ENCODE peak calls at places on chromosomes 3 and 15, in ten cellular contexts. One of them, this sample, is unnamed.

GRCh38 chr3:2484162-2485026 is 385.7 kb downstream of the CNTN4 start:
- DNase-seq in NCI-H1436 treated with DMSO at 0.1 percent for 48 hours: no peak
- DNase-seq in stimulated activated CD8-positive, alpha-beta memory T cell treated with anti-CD3 and anti-CD28 coated beads, Interleukin-12 subunit alpha, Interleukin-12 subunit beta, amount 100 ng/mL, for 1 hour: no peak
- DNase-seq in NCI-H510A treated with DMSO at 0.1 percent for 48 hours: no peak
- DNase-seq in MV-4-11: peak; percentile 58
- DNase-seq in suprapubic skin: no peak
- DNase-seq in HEK293T: no peak
- DNase-seq in A172: no peak
- DNase-seq in endothelial cell: no peak
- DNase-seq in progenitor cell of endocrine pancreas: no peak
- DNase-seq in this sample: no peak

GRCh38 chr3:50139308-50139707 is 15.8 kb upstream of the SEMA3F start:
- DNase-seq in suprapubic skin: no peak
- DNase-seq in NCI-H1436 treated with DMSO at 0.1 percent for 48 hours: no peak
- DNase-seq in A172: no peak
- DNase-seq in stimulated activated CD8-positive, alpha-beta memory T cell treated with anti-CD3 and anti-CD28 coated beads, Interleukin-12 subunit alpha, Interleukin-12 subunit beta, amount 100 ng/mL, for 1 hour: no peak
- DNase-seq in HEK293T: no peak
- DNase-seq in MV-4-11: no peak
- DNase-seq in NCI-H510A treated with DMSO at 0.1 percent for 48 hours: no peak
- DNase-seq in progenitor cell of endocrine pancreas: no peak
- DNase-seq in endothelial cell: no peak
- DNase-seq in this sample: no peak

GRCh38 chr3:186815490-186815889 is 9.2 kb upstream of the RFC4 start:
- DNase-seq in A172: peak; percentile 88
- DNase-seq in endothelial cell: no peak
- DNase-seq in NCI-H510A treated with DMSO at 0.1 percent for 48 hours: no peak
- DNase-seq in suprapubic skin: no peak
- DNase-seq in HEK293T: no peak
- DNase-seq in NCI-H1436 treated with DMSO at 0.1 percent for 48 hours: no peak
- DNase-seq in MV-4-11: peak; percentile 90
- DNase-seq in progenitor cell of endocrine pancreas: no peak
- DNase-seq in stimulated activated CD8-positive, alpha-beta memory T cell treated with anti-CD3 and anti-CD28 coated beads, Interleukin-12 subunit alpha, Interleukin-12 subunit beta, amount 100 ng/mL, for 1 hour: no peak
- DNase-seq in this sample: no peak

GRCh38 chr3:98651766-98652077 is 58.3 kb upstream of the CPOX start:
- DNase-seq in MV-4-11: no peak
- DNase-seq in stimulated activated CD8-positive, alpha-beta memory T cell treated with anti-CD3 and anti-CD28 coated beads, Interleukin-12 subunit alpha, Interleukin-12 subunit beta, amount 100 ng/mL, for 1 hour: no peak
- DNase-seq in A172: no peak
- DNase-seq in endothelial cell: no peak
- DNase-seq in NCI-H1436 treated with DMSO at 0.1 percent for 48 hours: no peak
- DNase-seq in progenitor cell of endocrine pancreas: no peak
- DNase-seq in HEK293T: no peak
- DNase-seq in NCI-H510A treated with DMSO at 0.1 percent for 48 hours: no peak
- DNase-seq in suprapubic skin: no peak
- DNase-seq in this sample: no peak

GRCh38 chr15:48965972-48966371 is 2.3 kb upstream of the SHC4 start:
- DNase-seq in stimulated activated CD8-positive, alpha-beta memory T cell treated with anti-CD3 and anti-CD28 coated beads, Interleukin-12 subunit alpha, Interleukin-12 subunit beta, amount 100 ng/mL, for 1 hour: no peak
- DNase-seq in suprapubic skin: no peak
- DNase-seq in HEK293T: peak; percentile 8
- DNase-seq in MV-4-11: peak; percentile 76
- DNase-seq in endothelial cell: no peak
- DNase-seq in NCI-H1436 treated with DMSO at 0.1 percent for 48 hours: no peak
- DNase-seq in A172: peak; percentile 46
- DNase-seq in progenitor cell of endocrine pancreas: no peak
- DNase-seq in NCI-H510A treated with DMSO at 0.1 percent for 48 hours: no peak
- DNase-seq in this sample: no peak

GRCh38 chr3:182803006-182803405 is 9.7 kb downstream of the ATP11B start:
- DNase-seq in HEK293T: no peak
- DNase-seq in endothelial cell: no peak
- DNase-seq in A172: no peak
- DNase-seq in NCI-H510A treated with DMSO at 0.1 percent for 48 hours: no peak
- DNase-seq in MV-4-11: peak; percentile 74
- DNase-seq in progenitor cell of endocrine pancreas: no peak
- DNase-seq in suprapubic skin: no peak
- DNase-seq in stimulated activated CD8-positive, alpha-beta memory T cell treated with anti-CD3 and anti-CD28 coated beads, Interleukin-12 subunit alpha, Interleukin-12 subunit beta, amount 100 ng/mL, for 1 hour: no peak
- DNase-seq in NCI-H1436 treated with DMSO at 0.1 percent for 48 hours: no peak
- DNase-seq in this sample: no peak

GRCh38 chr15:95799286-95800187 is 531.0 kb upstream of the NR2F2 start:
- DNase-seq in A172: peak; percentile 81
- DNase-seq in NCI-H1436 treated with DMSO at 0.1 percent for 48 hours: no peak
- DNase-seq in HEK293T: no peak
- DNase-seq in suprapubic skin: no peak
- DNase-seq in MV-4-11: peak; percentile 74
- DNase-seq in NCI-H510A treated with DMSO at 0.1 percent for 48 hours: peak; percentile 8
- DNase-seq in progenitor cell of endocrine pancreas: no peak
- DNase-seq in endothelial cell: no peak
- DNase-seq in stimulated activated CD8-positive, alpha-beta memory T cell treated with anti-CD3 and anti-CD28 coated beads, Interleukin-12 subunit alpha, Interleukin-12 subunit beta, amount 100 ng/mL, for 1 hour: no peak
- DNase-seq in this sample: no peak

GRCh38 chr3:164640586-164640985 is 437.7 kb downstream of the SI start:
- DNase-seq in progenitor cell of endocrine pancreas: no peak
- DNase-seq in stimulated activated CD8-positive, alpha-beta memory T cell treated with anti-CD3 and anti-CD28 coated beads, Interleukin-12 subunit alpha, Interleukin-12 subunit beta, amount 100 ng/mL, for 1 hour: no peak
- DNase-seq in endothelial cell: no peak
- DNase-seq in A172: no peak
- DNase-seq in HEK293T: no peak
- DNase-seq in NCI-H510A treated with DMSO at 0.1 percent for 48 hours: no peak
- DNase-seq in suprapubic skin: no peak
- DNase-seq in MV-4-11: no peak
- DNase-seq in NCI-H1436 treated with DMSO at 0.1 percent for 48 hours: no peak
- DNase-seq in this sample: no peak

GRCh38 chr15:42736178-42736792 is 643 bp downstream of the CDAN1 start:
- DNase-seq in progenitor cell of endocrine pancreas: no peak
- DNase-seq in NCI-H510A treated with DMSO at 0.1 percent for 48 hours: no peak
- DNase-seq in suprapubic skin: no peak
- DNase-seq in MV-4-11: no peak
- DNase-seq in endothelial cell: peak; percentile 37
- DNase-seq in stimulated activated CD8-positive, alpha-beta memory T cell treated with anti-CD3 and anti-CD28 coated beads, Interleukin-12 subunit alpha, Interleukin-12 subunit beta, amount 100 ng/mL, for 1 hour: no peak
- DNase-seq in HEK293T: peak; percentile 25
- DNase-seq in NCI-H1436 treated with DMSO at 0.1 percent for 48 hours: no peak
- DNase-seq in A172: no peak
- DNase-seq in this sample: peak; percentile 39

GRCh38 chr15:58070801-58071418 is 5.4 kb upstream of the ALDH1A2 start:
- DNase-seq in stimulated activated CD8-positive, alpha-beta memory T cell treated with anti-CD3 and anti-CD28 coated beads, Interleukin-12 subunit alpha, Interleukin-12 subunit beta, amount 100 ng/mL, for 1 hour: peak; percentile 10
- DNase-seq in NCI-H1436 treated with DMSO at 0.1 percent for 48 hours: no peak
- DNase-seq in endothelial cell: peak; percentile 74
- DNase-seq in progenitor cell of endocrine pancreas: peak; percentile 51
- DNase-seq in A172: peak; percentile 49
- DNase-seq in MV-4-11: peak; percentile 39
- DNase-seq in suprapubic skin: no peak
- DNase-seq in NCI-H510A treated with DMSO at 0.1 percent for 48 hours: peak; percentile 44
- DNase-seq in HEK293T: peak; percentile 39
- DNase-seq in this sample: no peak

GRCh38 chr3:72739521-72740466 is 108.5 kb downstream of the SHQ1 start:
- DNase-seq in A172: peak; percentile 21
- DNase-seq in endothelial cell: no peak
- DNase-seq in progenitor cell of endocrine pancreas: no peak
- DNase-seq in suprapubic skin: no peak
- DNase-seq in MV-4-11: no peak
- DNase-seq in NCI-H1436 treated with DMSO at 0.1 percent for 48 hours: no peak
- DNase-seq in NCI-H510A treated with DMSO at 0.1 percent for 48 hours: no peak
- DNase-seq in stimulated activated CD8-positive, alpha-beta memory T cell treated with anti-CD3 and anti-CD28 coated beads, Interleukin-12 subunit alpha, Interleukin-12 subunit beta, amount 100 ng/mL, for 1 hour: no peak
- DNase-seq in HEK293T: no peak
- DNase-seq in this sample: no peak

GRCh38 chr3:28053759-28054158 is 187.7 kb upstream of the CMC1 start:
- DNase-seq in A172: peak; percentile 86
- DNase-seq in progenitor cell of endocrine pancreas: no peak
- DNase-seq in suprapubic skin: no peak
- DNase-seq in stimulated activated CD8-positive, alpha-beta memory T cell treated with anti-CD3 and anti-CD28 coated beads, Interleukin-12 subunit alpha, Interleukin-12 subunit beta, amount 100 ng/mL, for 1 hour: no peak
- DNase-seq in NCI-H1436 treated with DMSO at 0.1 percent for 48 hours: no peak
- DNase-seq in NCI-H510A treated with DMSO at 0.1 percent for 48 hours: no peak
- DNase-seq in endothelial cell: no peak
- DNase-seq in MV-4-11: no peak
- DNase-seq in HEK293T: no peak
- DNase-seq in this sample: no peak

GRCh38 chr3:126124148-126124868 is 40.4 kb upstream of the SLC41A3 start:
- DNase-seq in HEK293T: no peak
- DNase-seq in endothelial cell: peak; percentile 3
- DNase-seq in suprapubic skin: peak; percentile 55
- DNase-seq in A172: no peak
- DNase-seq in NCI-H510A treated with DMSO at 0.1 percent for 48 hours: peak; percentile 9
- DNase-seq in stimulated activated CD8-positive, alpha-beta memory T cell treated with anti-CD3 and anti-CD28 coated beads, Interleukin-12 subunit alpha, Interleukin-12 subunit beta, amount 100 ng/mL, for 1 hour: no peak
- DNase-seq in NCI-H1436 treated with DMSO at 0.1 percent for 48 hours: no peak
- DNase-seq in MV-4-11: no peak
- DNase-seq in progenitor cell of endocrine pancreas: no peak
- DNase-seq in this sample: peak; percentile 6

GRCh38 chr3:124201786-124202185 is 209.9 kb upstream of the ROPN1 start:
- DNase-seq in A172: no peak
- DNase-seq in NCI-H510A treated with DMSO at 0.1 percent for 48 hours: peak; percentile 32
- DNase-seq in progenitor cell of endocrine pancreas: no peak
- DNase-seq in stimulated activated CD8-positive, alpha-beta memory T cell treated with anti-CD3 and anti-CD28 coated beads, Interleukin-12 subunit alpha, Interleukin-12 subunit beta, amount 100 ng/mL, for 1 hour: no peak
- DNase-seq in MV-4-11: no peak
- DNase-seq in suprapubic skin: no peak
- DNase-seq in HEK293T: no peak
- DNase-seq in NCI-H1436 treated with DMSO at 0.1 percent for 48 hours: no peak
- DNase-seq in endothelial cell: no peak
- DNase-seq in this sample: no peak

GRCh38 chr15:71743861-71744382 is 66.4 kb upstream of the NR2E3 start:
- DNase-seq in stimulated activated CD8-positive, alpha-beta memory T cell treated with anti-CD3 and anti-CD28 coated beads, Interleukin-12 subunit alpha, Interleukin-12 subunit beta, amount 100 ng/mL, for 1 hour: peak; percentile 53
- DNase-seq in progenitor cell of endocrine pancreas: peak; percentile 34
- DNase-seq in endothelial cell: peak; percentile 69
- DNase-seq in HEK293T: peak; percentile 56
- DNase-seq in A172: peak; percentile 43
- DNase-seq in NCI-H1436 treated with DMSO at 0.1 percent for 48 hours: no peak
- DNase-seq in suprapubic skin: no peak
- DNase-seq in MV-4-11: peak; percentile 14
- DNase-seq in NCI-H510A treated with DMSO at 0.1 percent for 48 hours: peak; percentile 54
- DNase-seq in this sample: no peak

GRCh38 chr15:70240082-70240481 is 142.4 kb upstream of the TLE3 start:
- DNase-seq in progenitor cell of endocrine pancreas: no peak
- DNase-seq in A172: no peak
- DNase-seq in stimulated activated CD8-positive, alpha-beta memory T cell treated with anti-CD3 and anti-CD28 coated beads, Interleukin-12 subunit alpha, Interleukin-12 subunit beta, amount 100 ng/mL, for 1 hour: no peak
- DNase-seq in suprapubic skin: peak; percentile 11
- DNase-seq in HEK293T: no peak
- DNase-seq in NCI-H510A treated with DMSO at 0.1 percent for 48 hours: no peak
- DNase-seq in MV-4-11: no peak
- DNase-seq in endothelial cell: no peak
- DNase-seq in NCI-H1436 treated with DMSO at 0.1 percent for 48 hours: no peak
- DNase-seq in this sample: no peak

GRCh38 chr15:44729394-44729913 is 6.9 kb upstream of the TRIM69 start:
- DNase-seq in NCI-H510A treated with DMSO at 0.1 percent for 48 hours: peak; percentile 38
- DNase-seq in suprapubic skin: peak; percentile 77
- DNase-seq in progenitor cell of endocrine pancreas: no peak
- DNase-seq in stimulated activated CD8-positive, alpha-beta memory T cell treated with anti-CD3 and anti-CD28 coated beads, Interleukin-12 subunit alpha, Interleukin-12 subunit beta, amount 100 ng/mL, for 1 hour: no peak
- DNase-seq in A172: no peak
- DNase-seq in endothelial cell: no peak
- DNase-seq in HEK293T: no peak
- DNase-seq in MV-4-11: peak; percentile 20
- DNase-seq in NCI-H1436 treated with DMSO at 0.1 percent for 48 hours: no peak
- DNase-seq in this sample: no peak

GRCh38 chr3:153161714-153162512 is at the start of gene RAP2B:
- DNase-seq in NCI-H510A treated with DMSO at 0.1 percent for 48 hours: peak; percentile 74
- DNase-seq in HEK293T: peak; percentile 86
- DNase-seq in NCI-H1436 treated with DMSO at 0.1 percent for 48 hours: peak; percentile 39
- DNase-seq in A172: peak; percentile 85
- DNase-seq in stimulated activated CD8-positive, alpha-beta memory T cell treated with anti-CD3 and anti-CD28 coated beads, Interleukin-12 subunit alpha, Interleukin-12 subunit beta, amount 100 ng/mL, for 1 hour: peak; percentile 91
- DNase-seq in progenitor cell of endocrine pancreas: peak; percentile 95
- DNase-seq in suprapubic skin: peak; percentile 99
- DNase-seq in MV-4-11: peak; percentile 90
- DNase-seq in endothelial cell: peak; percentile 98
- DNase-seq in this sample: peak; percentile 90

GRCh38 chr3:114697441-114697840 is 403.6 kb downstream of the TIGIT start:
- DNase-seq in A172: no peak
- DNase-seq in HEK293T: no peak
- DNase-seq in progenitor cell of endocrine pancreas: no peak
- DNase-seq in NCI-H510A treated with DMSO at 0.1 percent for 48 hours: no peak
- DNase-seq in suprapubic skin: no peak
- DNase-seq in NCI-H1436 treated with DMSO at 0.1 percent for 48 hours: no peak
- DNase-seq in stimulated activated CD8-positive, alpha-beta memory T cell treated with anti-CD3 and anti-CD28 coated beads, Interleukin-12 subunit alpha, Interleukin-12 subunit beta, amount 100 ng/mL, for 1 hour: no peak
- DNase-seq in MV-4-11: peak; percentile 89
- DNase-seq in endothelial cell: no peak
- DNase-seq in this sample: no peak

GRCh38 chr3:161369531-161369930 is 1.8 kb downstream of the SPTSSB start:
- DNase-seq in HEK293T: no peak
- DNase-seq in NCI-H510A treated with DMSO at 0.1 percent for 48 hours: no peak
- DNase-seq in NCI-H1436 treated with DMSO at 0.1 percent for 48 hours: no peak
- DNase-seq in suprapubic skin: no peak
- DNase-seq in progenitor cell of endocrine pancreas: no peak
- DNase-seq in A172: no peak
- DNase-seq in MV-4-11: no peak
- DNase-seq in stimulated activated CD8-positive, alpha-beta memory T cell treated with anti-CD3 and anti-CD28 coated beads, Interleukin-12 subunit alpha, Interleukin-12 subunit beta, amount 100 ng/mL, for 1 hour: no peak
- DNase-seq in endothelial cell: no peak
- DNase-seq in this sample: no peak

GRCh38 chr3:194572131-194572789 is 61.0 kb downstream of the TMEM44 start:
- DNase-seq in MV-4-11: no peak
- DNase-seq in HEK293T: peak; percentile 25
- DNase-seq in progenitor cell of endocrine pancreas: peak; percentile 56
- DNase-seq in NCI-H1436 treated with DMSO at 0.1 percent for 48 hours: no peak
- DNase-seq in suprapubic skin: peak; percentile 91
- DNase-seq in endothelial cell: no peak
- DNase-seq in stimulated activated CD8-positive, alpha-beta memory T cell treated with anti-CD3 and anti-CD28 coated beads, Interleukin-12 subunit alpha, Interleukin-12 subunit beta, amount 100 ng/mL, for 1 hour: no peak
- DNase-seq in NCI-H510A treated with DMSO at 0.1 percent for 48 hours: no peak
- DNase-seq in A172: peak; percentile 97
- DNase-seq in this sample: no peak

GRCh38 chr15:85430406-85431204 is 50.2 kb downstream of the AKAP13 start:
- DNase-seq in NCI-H1436 treated with DMSO at 0.1 percent for 48 hours: no peak
- DNase-seq in NCI-H510A treated with DMSO at 0.1 percent for 48 hours: no peak
- DNase-seq in progenitor cell of endocrine pancreas: no peak
- DNase-seq in endothelial cell: no peak
- DNase-seq in suprapubic skin: no peak
- DNase-seq in stimulated activated CD8-positive, alpha-beta memory T cell treated with anti-CD3 and anti-CD28 coated beads, Interleukin-12 subunit alpha, Interleukin-12 subunit beta, amount 100 ng/mL, for 1 hour: no peak
- DNase-seq in A172: no peak
- DNase-seq in MV-4-11: no peak
- DNase-seq in HEK293T: no peak
- DNase-seq in this sample: no peak

GRCh38 chr15:58545307-58546065 is 113.7 kb downstream of the LIPC start:
- DNase-seq in MV-4-11: peak; percentile 94
- DNase-seq in HEK293T: no peak
- DNase-seq in stimulated activated CD8-positive, alpha-beta memory T cell treated with anti-CD3 and anti-CD28 coated beads, Interleukin-12 subunit alpha, Interleukin-12 subunit beta, amount 100 ng/mL, for 1 hour: no peak
- DNase-seq in NCI-H510A treated with DMSO at 0.1 percent for 48 hours: no peak
- DNase-seq in progenitor cell of endocrine pancreas: no peak
- DNase-seq in A172: peak; percentile 19
- DNase-seq in endothelial cell: no peak
- DNase-seq in NCI-H1436 treated with DMSO at 0.1 percent for 48 hours: no peak
- DNase-seq in suprapubic skin: no peak
- DNase-seq in this sample: no peak

GRCh38 chr3:182710557-182711157 is 82.6 kb upstream of the ATP11B start:
- DNase-seq in MV-4-11: peak; percentile 9
- DNase-seq in HEK293T: peak; percentile 14
- DNase-seq in suprapubic skin: no peak
- DNase-seq in endothelial cell: no peak
- DNase-seq in A172: peak; percentile 27
- DNase-seq in NCI-H510A treated with DMSO at 0.1 percent for 48 hours: peak; percentile 14
- DNase-seq in stimulated activated CD8-positive, alpha-beta memory T cell treated with anti-CD3 and anti-CD28 coated beads, Interleukin-12 subunit alpha, Interleukin-12 subunit beta, amount 100 ng/mL, for 1 hour: no peak
- DNase-seq in NCI-H1436 treated with DMSO at 0.1 percent for 48 hours: no peak
- DNase-seq in progenitor cell of endocrine pancreas: no peak
- DNase-seq in this sample: no peak

GRCh38 chr3:107604057-107604802 is 81.5 kb downstream of the BBX start:
- DNase-seq in A172: no peak
- DNase-seq in NCI-H510A treated with DMSO at 0.1 percent for 48 hours: no peak
- DNase-seq in endothelial cell: no peak
- DNase-seq in progenitor cell of endocrine pancreas: no peak
- DNase-seq in suprapubic skin: no peak
- DNase-seq in HEK293T: no peak
- DNase-seq in stimulated activated CD8-positive, alpha-beta memory T cell treated with anti-CD3 and anti-CD28 coated beads, Interleukin-12 subunit alpha, Interleukin-12 subunit beta, amount 100 ng/mL, for 1 hour: no peak
- DNase-seq in NCI-H1436 treated with DMSO at 0.1 percent for 48 hours: no peak
- DNase-seq in MV-4-11: peak; percentile 16
- DNase-seq in this sample: no peak

GRCh38 chr3:180059351-180059750 is 22.6 kb upstream of the PEX5L start:
- DNase-seq in MV-4-11: peak; percentile 32
- DNase-seq in suprapubic skin: no peak
- DNase-seq in progenitor cell of endocrine pancreas: no peak
- DNase-seq in HEK293T: no peak
- DNase-seq in NCI-H1436 treated with DMSO at 0.1 percent for 48 hours: no peak
- DNase-seq in A172: peak; percentile 47
- DNase-seq in endothelial cell: no peak
- DNase-seq in stimulated activated CD8-positive, alpha-beta memory T cell treated with anti-CD3 and anti-CD28 coated beads, Interleukin-12 subunit alpha, Interleukin-12 subunit beta, amount 100 ng/mL, for 1 hour: no peak
- DNase-seq in NCI-H510A treated with DMSO at 0.1 percent for 48 hours: no peak
- DNase-seq in this sample: no peak

GRCh38 chr3:48411606-48412374 is 18.1 kb downstream of the PLXNB1 start:
- DNase-seq in A172: no peak
- DNase-seq in stimulated activated CD8-positive, alpha-beta memory T cell treated with anti-CD3 and anti-CD28 coated beads, Interleukin-12 subunit alpha, Interleukin-12 subunit beta, amount 100 ng/mL, for 1 hour: no peak
- DNase-seq in NCI-H510A treated with DMSO at 0.1 percent for 48 hours: no peak
- DNase-seq in suprapubic skin: peak; percentile 57
- DNase-seq in HEK293T: no peak
- DNase-seq in MV-4-11: no peak
- DNase-seq in progenitor cell of endocrine pancreas: no peak
- DNase-seq in endothelial cell: no peak
- DNase-seq in NCI-H1436 treated with DMSO at 0.1 percent for 48 hours: no peak
- DNase-seq in this sample: no peak

GRCh38 chr3:56144792-56145191 is 323.5 kb downstream of the ERC2 start:
- DNase-seq in A172: no peak
- DNase-seq in NCI-H1436 treated with DMSO at 0.1 percent for 48 hours: no peak
- DNase-seq in HEK293T: no peak
- DNase-seq in progenitor cell of endocrine pancreas: no peak
- DNase-seq in endothelial cell: no peak
- DNase-seq in NCI-H510A treated with DMSO at 0.1 percent for 48 hours: no peak
- DNase-seq in suprapubic skin: no peak
- DNase-seq in MV-4-11: no peak
- DNase-seq in stimulated activated CD8-positive, alpha-beta memory T cell treated with anti-CD3 and anti-CD28 coated beads, Interleukin-12 subunit alpha, Interleukin-12 subunit beta, amount 100 ng/mL, for 1 hour: no peak
- DNase-seq in this sample: no peak